ENCODE peak calls at places on chromosomes 3 and 15, in six cellular contexts. O is cardiac muscle cell, U is stomach, H is lower lobe of right lung, Z is mucosa of descending colon, C is tibial nerve. T is an unnamed sample.
A peak's percentile ranks its signal among the peaks of the same experiment; 100 is the strongest.

GRCh38 chr3:141076821-141077571 is 25.8 kb downstream of the SPSB4 start:
- DNase-seq in O (peak; percentile 63), Z (no peak), U (peak; percentile 31), H (peak; percentile 71), C (no peak), T (peak; percentile 68)

GRCh38 chr3:142987707-142988106 is 13.7 kb upstream of the U2SURP start:
- DNase-seq in U (no peak), H (no peak), Z (no peak), C (no peak), O (peak; percentile 51), T (no peak)

GRCh38 chr3:150673966-150674365 is 29.8 kb downstream of the ERICH6 start:
- DNase-seq in H (no peak), U (no peak), Z (no peak), C (no peak), O (no peak), T (no peak)

GRCh38 chr15:38378162-38378560 is 75.8 kb upstream of the FAM98B start:
- DNase-seq in C (peak; percentile 23), O (no peak), U (peak; percentile 69), H (peak; percentile 63), Z (no peak), T (no peak)

GRCh38 chr15:56243774-56244236 is at the start of gene RFX7:
- DNase-seq in O (peak; percentile 92), Z (peak; percentile 84), C (peak; percentile 50), H (peak; percentile 85), U (peak; percentile 83), T (peak; percentile 91)

GRCh38 chr3:172607305-172608121 is 84.3 kb upstream of the TNFSF10 start:
- DNase-seq in H (no peak), C (no peak), Z (no peak), O (no peak), U (no peak), T (no peak)

GRCh38 chr15:62758126-62758951 is 284.2 kb upstream of the TPM1 start:
- DNase-seq in U (peak; percentile 49), Z (no peak), O (peak; percentile 29), C (no peak), H (no peak), T (peak; percentile 83)

GRCh38 chr3:70774641-70775040 is 462.2 kb upstream of the MDFIC2 start:
- DNase-seq in C (no peak), U (no peak), Z (no peak), H (no peak), O (no peak), T (no peak)

GRCh38 chr15:68646156-68646555 is 67.4 kb downstream of the CORO2B start:
- DNase-seq in H (no peak), C (no peak), U (no peak), O (no peak), Z (no peak), T (peak; percentile 45)

GRCh38 chr15:100101389-100102089 is 240.2 kb downstream of the ADAMTS17 start:
- DNase-seq in O (no peak), U (no peak), C (no peak), Z (no peak), H (no peak), T (peak; percentile 62)

GRCh38 chr3:15288331-15288726 is 44.1 kb downstream of the SH3BP5 start:
- DNase-seq in Z (no peak), U (no peak), O (no peak), C (no peak), H (no peak), T (no peak)

GRCh38 chr3:73351423-73352071 is 273.2 kb downstream of the PDZRN3 start:
- DNase-seq in U (no peak), H (no peak), C (no peak), Z (no peak), O (no peak), T (no peak)

GRCh38 chr15:99721896-99722295 is 11.3 kb downstream of the LYSMD4 start:
- DNase-seq in Z (no peak), C (no peak), U (no peak), H (no peak), O (no peak), T (no peak)

GRCh38 chr15:101120473-101120872 is 131.4 kb downstream of the CHSY1 start:
- DNase-seq in O (no peak), U (no peak), H (no peak), Z (no peak), C (no peak), T (no peak)

GRCh38 chr3:9778102-9778501 is 8.4 kb upstream of the CAMK1 start:
- DNase-seq in Z (no peak), O (no peak), U (no peak), C (no peak), H (no peak), T (no peak)

GRCh38 chr3:42020681-42021307 is 58.9 kb upstream of the ULK4 start:
- DNase-seq in H (no peak), U (no peak), O (no peak), Z (no peak), C (no peak), T (no peak)

GRCh38 chr3:151135548-151136337 is 50.3 kb downstream of the MED12L start:
- DNase-seq in C (no peak), O (peak; percentile 15), H (peak; percentile 72), Z (no peak), U (peak; percentile 66), T (peak; percentile 63)

GRCh38 chr15:42286445-42287029 is 13.3 kb upstream of the TMEM87A start:
- DNase-seq in C (no peak), Z (no peak), H (no peak), U (no peak), O (no peak), T (no peak)

GRCh38 chr3:23481660-23482278 is 278.6 kb downstream of the UBE2E2 start:
- DNase-seq in Z (no peak), H (no peak), O (no peak), U (no peak), C (no peak), T (no peak)

GRCh38 chr3:102163039-102163817 is 271.6 kb upstream of the ZPLD1 start:
- DNase-seq in Z (no peak), C (peak; percentile 33), H (no peak), U (peak; percentile 38), O (peak; percentile 3), T (peak; percentile 78)

GRCh38 chr3:9782777-9783176 is 9.5 kb downstream of the TADA3 start:
- DNase-seq in H (no peak), O (no peak), Z (no peak), C (no peak), U (no peak), T (no peak)

GRCh38 chr3:111892070-111892469 is 33.0 kb downstream of the PHLDB2 start:
- DNase-seq in O (no peak), H (no peak), U (no peak), Z (no peak), C (no peak), T (no peak)
- H3K4me3 ChIP-seq in O (no peak overlapping the region), H (no peak overlapping the region), U (no peak overlapping the region), Z (no peak overlapping the region), C (no peak overlapping the region), T (no peak overlapping the region)

GRCh38 chr15:26178821-26179220 is 315.7 kb upstream of the ATP10A start:
- DNase-seq in O (no peak), U (no peak), C (no peak), H (no peak), Z (no peak), T (no peak)

GRCh38 chr15:26177816-26178215 is 314.7 kb upstream of the ATP10A start:
- DNase-seq in C (no peak), O (no peak), H (no peak), U (no peak), Z (no peak), T (no peak)

GRCh38 chr15:26176831-26177230 is 313.7 kb upstream of the ATP10A start:
- DNase-seq in U (no peak), O (no peak), Z (no peak), C (no peak), H (no peak), T (no peak)

GRCh38 chr15:26179906-26180305 is 316.8 kb upstream of the ATP10A start:
- DNase-seq in C (no peak), H (no peak), U (no peak), O (peak; percentile 59), Z (no peak), T (no peak)
- TF ChIP-seq CTCF in C (no peak), H (no peak), U (no peak), O (no peak), Z (no peak), T (no peak)

DNA sequence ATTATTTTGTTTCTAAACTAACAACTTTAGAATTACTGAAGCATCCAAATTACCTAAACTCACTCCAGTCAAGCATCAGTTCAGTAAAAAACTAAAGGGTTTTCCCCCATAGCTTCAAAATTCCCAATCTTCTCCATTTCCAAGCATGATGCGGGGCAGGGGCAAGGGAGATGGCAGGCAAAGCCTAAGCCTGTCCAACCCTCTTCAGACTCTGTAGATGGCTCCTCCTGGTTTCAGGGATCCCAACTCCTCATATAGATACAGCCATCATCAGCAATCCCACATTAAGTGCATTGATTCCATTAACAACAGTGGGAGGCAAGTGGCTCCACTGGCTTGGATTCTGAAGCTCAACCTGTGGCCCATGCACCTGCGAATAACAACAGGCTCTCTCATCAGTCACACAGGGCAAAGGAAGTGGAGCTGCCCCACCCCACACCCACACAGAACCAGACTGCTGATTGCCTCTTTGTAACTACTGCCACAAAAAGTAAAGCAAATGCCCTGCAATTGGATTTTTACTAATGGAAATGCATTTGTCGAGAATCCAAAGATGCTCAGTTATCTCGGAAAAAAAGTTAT is 14.9 kb downstream of the SFMBT1 start:
- DNase-seq in U (no peak), O (no peak), C (no peak), H (no peak), Z (no peak), T (no peak)
- H3K4me1 ChIP-seq in U (peaks cover 42% of the 10 kb centered on the region), O (peaks cover 6% of the 10 kb centered on the region), C (no peaks in the 10 kb centered on the region), H (peaks cover 7% of the 10 kb centered on the region), Z (peaks cover 15% of the 10 kb centered on the region), T (no peaks in the 10 kb centered on the region)

GRCh38 chr3:30605005-30605404 is 1.4 kb upstream of the TGFBR2 start:
- DNase-seq in O (no peak), H (no peak), C (no peak), Z (no peak), U (no peak), T (no peak)

GRCh38 chr3:30605706-30606300 is 598 bp upstream of the TGFBR2 start:
- DNase-seq in Z (no peak), O (no peak), C (no peak), H (no peak), U (no peak), T (no peak)

GRCh38 chr3:30604566-30604965 is 1.8 kb upstream of the TGFBR2 start:
- DNase-seq in U (no peak), H (no peak), Z (no peak), O (no peak), C (no peak), T (no peak)

GRCh38 chr3:30606301-30607031 is at the start of gene TGFBR2:
- DNase-seq in C (peak; percentile 91), U (peak; percentile 95), H (peak; percentile 98), O (peak; percentile 92), Z (peak; percentile 97), T (peak; percentile 97)

DNA sequence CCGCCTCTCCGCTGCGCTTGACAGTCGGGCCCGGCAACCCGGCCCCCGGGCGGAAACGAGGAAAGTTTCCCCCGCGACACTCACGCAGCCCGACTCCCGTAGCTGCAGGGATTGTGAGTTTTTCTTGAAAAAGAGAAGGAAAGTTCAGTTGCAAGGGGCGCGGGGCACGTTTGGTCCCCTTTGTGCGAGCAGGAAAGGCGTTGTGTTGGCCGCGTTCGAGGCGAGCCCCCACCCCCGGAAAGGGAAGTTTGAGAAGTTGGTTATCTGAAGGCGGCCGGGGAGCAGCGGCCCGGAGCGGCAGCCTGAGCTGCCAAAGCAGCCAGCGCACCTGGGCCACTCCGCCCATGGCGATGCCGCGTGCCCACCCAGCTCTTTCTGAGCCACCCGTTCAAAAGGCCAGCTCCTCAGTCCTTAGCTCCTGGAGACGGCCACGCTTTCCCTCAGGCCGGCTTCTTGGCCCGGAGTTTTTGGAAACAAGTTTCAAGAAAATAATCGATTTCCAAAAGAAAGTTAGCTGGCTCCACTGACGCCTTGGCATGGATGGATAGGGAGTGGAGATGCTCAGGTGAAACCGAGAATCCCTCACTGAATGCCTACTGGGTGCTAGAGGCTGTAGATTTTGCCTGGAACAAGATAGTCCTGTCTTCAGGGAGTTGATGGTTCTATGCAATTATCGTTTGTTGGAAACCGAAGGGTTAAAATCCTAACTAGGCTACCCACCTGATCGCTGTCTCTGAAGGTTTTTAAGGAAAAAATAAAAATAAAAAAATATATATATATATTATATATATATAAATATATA is 832 bp downstream of the TGFBR2 start:
- DNase-seq in O (peak; percentile 61), U (peak; percentile 77), H (peak; percentile 88), Z (peak; percentile 91), C (peak; percentile 51), T (peak; percentile 86)
- H3K4me3 ChIP-seq in O (peak overlapping the region; percentile 65), U (peak overlapping the region; percentile 84), H (peak overlapping the region; percentile 94), Z (peak overlapping the region; percentile 88), C (peak overlapping the region; percentile 77), T (peak overlapping the region; percentile 93)

T was measured in ascending aorta.